ENCODE peak calls at places on chromosomes 12 and 14, in seven cellular contexts. P, W, Y, H, J, Z and Q are unnamed samples.

GRCh38 chr14:71372411-71372838 is 465.2 kb downstream of the PCNX1 start:
- DNase-seq in P (no peak), W (no peak), Y (no peak), H (no peak), J (peak), Z (peak), Q (no peak)

GRCh38 chr12:131012279-131013069 is 58.8 kb downstream of the ADGRD1 start:
- DNase-seq in P (no peak), W (no peak), Y (no peak), H (no peak), J (peak), Z (no peak), Q (no peak)

GRCh38 chr12:95608252-95609033 is 57.2 kb upstream of the USP44 start:
- DNase-seq in P (no peak), W (peak), Y (no peak), H (no peak), J (peak), Z (peak), Q (no peak)

GRCh38 chr12:117522559-117522958 is 161.1 kb upstream of the NOS1 start:
- DNase-seq in P (no peak), W (no peak), Y (no peak), H (no peak), J (no peak), Z (no peak), Q (no peak)

GRCh38 chr12:21568115-21568514 is 36.5 kb downstream of the GYS2 start:
- DNase-seq in P (no peak), W (no peak), Y (no peak), H (no peak), J (no peak), Z (no peak), Q (no peak)

GRCh38 chr12:26378721-26379120 is 183.3 kb downstream of the SSPN start:
- DNase-seq in P (no peak), W (no peak), Y (no peak), H (peak), J (no peak), Z (no peak), Q (no peak)

GRCh38 chr14:94077823-94078222 is 3.2 kb downstream of the DDX24 start:
- DNase-seq in P (no peak), W (no peak), Y (no peak), H (no peak), J (no peak), Z (no peak), Q (no peak)

GRCh38 chr14:53217283-53217994 is 64.3 kb upstream of the DDHD1 start:
- DNase-seq in P (no peak), W (peak), Y (peak), H (peak), J (peak), Z (peak), Q (peak)

GRCh38 chr14:80948291-80948690 is 6.8 kb upstream of the CEP128 start:
- DNase-seq in P (no peak), W (no peak), Y (no peak), H (no peak), J (no peak), Z (no peak), Q (no peak)

GRCh38 chr14:93759781-93760307 is 28.4 kb downstream of the PRIMA1 start:
- DNase-seq in P (peak), W (no peak), Y (peak), H (no peak), J (no peak), Z (no peak), Q (peak)

GRCh38 chr14:51653096-51653814 is 1.5 kb downstream of the FRMD6 start:
- DNase-seq in P (no peak), W (no peak), Y (no peak), H (peak), J (peak), Z (peak), Q (no peak)

GRCh38 chr14:40280652-40281051 is 848.4 kb upstream of the FBXO33 start:
- DNase-seq in P (no peak), W (no peak), Y (no peak), H (no peak), J (no peak), Z (no peak), Q (no peak)

GRCh38 chr12:16359512-16360491 is 12.4 kb downstream of the MGST1 start:
- DNase-seq in P (no peak), W (peak), Y (peak), H (peak), J (peak), Z (no peak), Q (peak)

GRCh38 chr14:49778421-49778820 is 10.5 kb downstream of the KLHDC2 start:
- DNase-seq in P (no peak), W (no peak), Y (no peak), H (no peak), J (no peak), Z (no peak), Q (no peak)

GRCh38 chr14:95935228-95935822 is 58.7 kb downstream of the TUNAR start:
- DNase-seq in P (no peak), W (no peak), Y (no peak), H (peak), J (peak), Z (peak), Q (no peak)

GRCh38 chr14:33134975-33135374 is 196.3 kb downstream of the NPAS3 start:
- DNase-seq in P (no peak), W (no peak), Y (no peak), H (no peak), J (no peak), Z (no peak), Q (no peak)

GRCh38 chr14:104331871-104332605 is 193.7 kb downstream of the KIF26A start:
- DNase-seq in P (no peak), W (no peak), Y (peak), H (no peak), J (peak), Z (no peak), Q (no peak)

GRCh38 chr12:68727776-68728175 is 18.2 kb upstream of the SLC35E3 start:
- DNase-seq in P (no peak), W (no peak), Y (no peak), H (no peak), J (no peak), Z (no peak), Q (no peak)

GRCh38 chr12:8913702-8914032 is 642 bp upstream of the PHC1 start:
- DNase-seq in P (no peak), W (no peak), Y (no peak), H (no peak), J (peak), Z (no peak), Q (no peak)

GRCh38 chr12:49358548-49359141 is 8.6 kb upstream of the SPATS2 start:
- DNase-seq in P (no peak), W (peak), Y (peak), H (peak), J (peak), Z (no peak), Q (peak)

DNA sequence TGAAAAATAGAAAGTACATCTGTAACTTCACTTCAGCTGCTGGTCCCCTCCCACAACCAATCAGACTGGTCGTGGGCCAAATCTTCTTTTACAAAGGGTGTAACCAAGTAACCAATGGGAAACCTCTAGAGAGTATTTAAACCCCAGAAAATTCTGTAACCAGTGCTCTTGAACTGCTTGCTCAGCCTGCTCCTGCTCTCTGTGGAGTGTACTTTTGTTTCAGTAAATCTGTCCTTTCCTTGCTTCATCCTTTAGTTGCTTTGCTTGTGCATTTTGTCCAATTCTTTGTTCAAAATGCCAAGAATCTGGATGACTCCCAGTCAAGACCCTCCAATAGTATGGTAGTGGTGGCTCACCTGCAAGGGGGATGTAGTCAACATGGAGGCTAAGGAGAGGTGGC is 489.1 kb downstream of the FUT8 start:
- DNase-seq in P (no peak), W (no peak), Y (no peak), H (no peak), J (no peak), Z (no peak), Q (no peak)
- TF ChIP-seq CTCF in P (no peak), W (no peak), Y (no peak), H (no peak), J (no peak), Z (no peak), Q (no peak)

GRCh38 chr12:45543887-45544286 is 185.6 kb upstream of the ARID2 start:
- DNase-seq in P (no peak), W (no peak), Y (peak), H (peak), J (peak), Z (peak), Q (peak)

GRCh38 chr12:45549503-45549902 is 180.0 kb upstream of the ARID2 start:
- DNase-seq in P (no peak), W (no peak), Y (no peak), H (no peak), J (no peak), Z (no peak), Q (no peak)

GRCh38 chr12:45547132-45547531 is 182.4 kb upstream of the ARID2 start:
- DNase-seq in P (no peak), W (no peak), Y (no peak), H (no peak), J (no peak), Z (no peak), Q (no peak)

GRCh38 chr12:45546545-45546944 is 183.0 kb upstream of the ARID2 start:
- DNase-seq in P (no peak), W (no peak), Y (no peak), H (no peak), J (no peak), Z (no peak), Q (no peak)

GRCh38 chr12:45547822-45548221 is 181.7 kb upstream of the ARID2 start:
- DNase-seq in P (no peak), W (no peak), Y (no peak), H (no peak), J (no peak), Z (no peak), Q (no peak)
- TF ChIP-seq CTCF in P (no peak), W (no peak), Y (no peak), H (no peak), J (no peak), Z (peak), Q (no peak)

GRCh38 chr12:105957058-105957457 is 181.7 kb downstream of the NUAK1 start:
- DNase-seq in P (no peak), W (no peak), Y (peak), H (no peak), J (no peak), Z (no peak), Q (no peak)
- TF ChIP-seq CTCF in P (no peak), W (no peak), Y (no peak), H (no peak), J (no peak), Z (no peak), Q (no peak)

GRCh38 chr12:65923228-65923627 is 98.9 kb downstream of the HMGA2 start:
- DNase-seq in P (no peak), W (no peak), Y (no peak), H (no peak), J (no peak), Z (no peak), Q (no peak)
- TF ChIP-seq CTCF in P (no peak), W (no peak), Y (no peak), H (no peak), J (no peak), Z (no peak), Q (no peak)